ENCODE peak calls at places on chromosomes 2 and 18, in six cellular contexts. K, L, A, G, Z and P are unnamed samples. For H3K27me3, the result is how much of the 10 kb centered on the place peaks cover.

GRCh38 chr2:6941299-6942046 is 24.3 kb downstream of the RNF144A start:
- DNase-seq in G (no peak), Z (no peak), A (no peak), L (no peak), K (no peak), P (no peak)

GRCh38 chr18:52370841-52371240 is 30.8 kb downstream of the DCC start:
- DNase-seq in Z (no peak), L (no peak), G (no peak), A (no peak), K (no peak), P (no peak)

GRCh38 chr2:161418715-161419337 is 2.7 kb downstream of the TBR1 start:
- DNase-seq in Z (peak), L (no peak), G (peak), K (no peak), A (no peak), P (peak)

GRCh38 chr2:156763174-156763573 is 327.0 kb downstream of the GPD2 start:
- DNase-seq in K (no peak), A (no peak), G (no peak), L (no peak), Z (no peak), P (no peak)

GRCh38 chr2:173355132-173355865 is 627 bp downstream of the CDCA7 start:
- DNase-seq in G (peak), Z (peak), K (peak), L (peak), A (peak), P (peak)

GRCh38 chr2:58130238-58130637 is 83.6 kb downstream of the VRK2 start:
- DNase-seq in A (no peak), G (no peak), K (no peak), L (no peak), Z (no peak), P (no peak)

GRCh38 chr2:113212245-113213060 is 38.7 kb downstream of the PSD4 start:
- DNase-seq in K (no peak), Z (no peak), A (no peak), G (peak), L (no peak), P (peak)

GRCh38 chr18:22606563-22607283 is 189.0 kb upstream of the CTAGE1 start:
- DNase-seq in K (no peak), Z (peak), G (no peak), L (no peak), A (no peak), P (peak)

GRCh38 chr2:215748446-215748845 is 264.9 kb downstream of the MREG start:
- DNase-seq in K (no peak), L (no peak), Z (no peak), A (no peak), G (no peak), P (no peak)

GRCh38 chr18:65235966-65236634 is 514.7 kb upstream of the CDH7 start:
- DNase-seq in A (peak), K (peak), Z (no peak), L (no peak), G (peak), P (no peak)

GRCh38 chr2:172092716-172093415 is 7.6 kb downstream of the DLX1 start:
- DNase-seq in Z (peak), G (peak), K (no peak), L (no peak), A (no peak), P (peak)

GRCh38 chr2:105139556-105140236 is 101.8 kb downstream of the MRPS9 start:
- DNase-seq in K (no peak), G (no peak), Z (no peak), L (no peak), A (no peak), P (no peak)

GRCh38 chr18:980586-980985 is 75.9 kb downstream of the ADCYAP1 start:
- DNase-seq in G (no peak), K (no peak), Z (no peak), A (no peak), L (no peak), P (no peak)

GRCh38 chr2:131105950-131106801 is 1.0 kb downstream of the PLEKHB2 start:
- DNase-seq in Z (peak), K (peak), G (peak), L (no peak), A (peak), P (peak)

GRCh38 chr2:28729698-28730097 is 21.9 kb upstream of the PPP1CB start:
- DNase-seq in K (peak), A (no peak), Z (no peak), G (no peak), L (no peak), P (no peak)

GRCh38 chr2:176514276-176514675 is 245.0 kb downstream of the MTX2 start:
- DNase-seq in K (no peak), G (no peak), A (no peak), L (no peak), Z (no peak), P (no peak)

GRCh38 chr2:120952318-120952717 is 216.7 kb downstream of the GLI2 start:
- DNase-seq in K (no peak), Z (no peak), A (no peak), L (no peak), G (no peak), P (no peak)

GRCh38 chr2:18836436-18836835 is 247.1 kb upstream of the NT5C1B start:
- DNase-seq in K (no peak), A (no peak), G (no peak), Z (no peak), L (no peak), P (peak)

GRCh38 chr2:110114007-110114591 is 1.5 kb downstream of the MALL start:
- DNase-seq in A (no peak), L (peak), Z (peak), G (no peak), K (peak), P (no peak)

GRCh38 chr18:67421666-67422065 is 94.9 kb downstream of the DSEL start:
- DNase-seq in Z (no peak), L (no peak), G (no peak), K (no peak), A (no peak), P (no peak)

GRCh38 chr18:34880882-34881852 is 160.0 kb upstream of the MAPRE2 start:
- DNase-seq in A (no peak), L (no peak), G (no peak), K (no peak), Z (no peak), P (no peak)

GRCh38 chr2:62333961-62334360 is 138.0 kb downstream of the B3GNT2 start:
- DNase-seq in K (no peak), G (peak), L (no peak), A (no peak), Z (no peak), P (no peak)
- TF ChIP-seq EZH2phosphoT487 in K (no peak), G (no peak), L (no peak), A (no peak), Z (no peak), P (no peak)

GRCh38 chr2:190165491-190165890 is 103.0 kb upstream of the MSTN start:
- DNase-seq in L (no peak), A (no peak), G (no peak), Z (no peak), K (no peak), P (no peak)
- TF ChIP-seq CTCF in L (no peak), A (no peak), G (no peak), Z (no peak), K (no peak), P (no peak)

GRCh38 chr2:207474871-207475485 is 54.8 kb upstream of the CREB1 start:
- DNase-seq in K (peak), G (peak), Z (peak), A (peak), L (peak), P (peak)
- H3K27me3 ChIP-seq in K (under half), G (under half), Z (under half), A (under half), L (under half), P (under half)

DNA sequence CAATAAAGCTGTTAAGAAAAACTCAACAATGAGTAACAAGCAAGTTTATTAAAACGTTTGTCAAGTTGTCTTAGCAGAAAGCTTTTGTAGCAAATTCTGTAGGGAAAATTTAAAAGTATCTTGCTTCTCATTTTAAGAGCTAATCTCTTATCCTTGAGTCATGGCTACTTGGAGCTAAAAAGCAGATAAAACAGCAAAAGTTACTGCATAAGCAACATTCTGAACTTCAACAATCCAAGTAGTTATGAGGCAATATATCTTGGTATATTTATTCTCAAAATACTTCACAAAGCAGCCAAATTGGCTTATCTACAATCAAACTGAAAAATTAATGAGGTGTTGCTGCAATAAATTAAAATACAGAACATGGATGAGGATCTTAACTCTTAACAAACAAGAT is 306.5 kb downstream of the PIEZO2 start:
- DNase-seq in A (no peak), L (no peak), K (no peak), G (no peak), Z (no peak), P (no peak)
- TF ChIP-seq EZH2phosphoT487 in A (no peak), L (no peak), K (no peak), G (no peak), Z (no peak), P (no peak)

GRCh38 chr2:22124003-22124402 is 1000.2 kb downstream of the TDRD15 start:
- DNase-seq in Z (peak), L (no peak), K (no peak), A (no peak), G (no peak), P (no peak)
- TF ChIP-seq CTCF in Z (peak), L (no peak), K (no peak), A (no peak), G (peak), P (peak)

GRCh38 chr2:140383781-140384180 is 1603.6 kb upstream of the NXPH2 start:
- DNase-seq in L (no peak), A (no peak), K (no peak), G (no peak), Z (no peak), P (no peak)
- H3K27me3 ChIP-seq in L (under half), A (under half), K (under half), G (under half), Z (under half), P (under half)